ENCODE peak calls at places on chromosomes 13 and 19, in ten cellular contexts. R is lower leg skin, C is thyroid gland, T is brain microvascular endothelial cell, A is body of pancreas, X is AG09309, Z is choroid plexus epithelial cell, J is A549, W is AG04449, S is HCT116. D is an unnamed sample.

GRCh38 chr19:39405261-39405912 is 1.3 kb upstream of the ZFP36 start:
- DNase-seq in Z (no peak), C (no peak), A (no peak), X (no peak), R (no peak), S (no peak), T (no peak), W (no peak), J (no peak), D (no peak)

GRCh38 chr13:50257646-50258045 is 242.4 kb downstream of the KCNRG start:
- DNase-seq in S (no peak), J (no peak), X (no peak), W (no peak), R (no peak), T (no peak), C (no peak), A (no peak), Z (no peak), D (no peak)

GRCh38 chr19:47269596-47269995 is 5.1 kb upstream of the INAFM1 start:
- DNase-seq in X (no peak), S (no peak), A (no peak), J (no peak), Z (no peak), R (no peak), T (no peak), W (no peak), C (no peak), D (no peak)

GRCh38 chr13:38954291-38954690 is 36.3 kb downstream of the STOML3 start:
- DNase-seq in S (no peak), R (no peak), Z (peak), A (no peak), X (no peak), C (no peak), J (no peak), T (no peak), W (no peak), D (peak)

GRCh38 chr13:108915095-108915633 is 285.8 kb downstream of the MYO16 start:
- DNase-seq in W (no peak), T (peak), J (no peak), C (no peak), S (no peak), A (peak), R (no peak), Z (peak), X (no peak), D (peak)

GRCh38 chr19:33805840-33806433 is 9.3 kb downstream of the KCTD15 start:
- DNase-seq in J (no peak), X (no peak), W (no peak), Z (no peak), C (no peak), R (no peak), S (no peak), A (no peak), T (no peak), D (no peak)

GRCh38 chr19:55579766-55580621 is 654 bp downstream of the ZNF579 start:
- DNase-seq in S (no peak), X (no peak), Z (peak), W (no peak), T (no peak), R (no peak), J (no peak), C (peak), A (no peak), D (peak)

GRCh38 chr19:55443824-55444719 is 972 bp upstream of the SHISA7 start:
- DNase-seq in R (no peak), C (no peak), W (no peak), T (no peak), J (no peak), X (no peak), Z (no peak), A (no peak), S (no peak), D (no peak)

GRCh38 chr19:6271251-6271650 is 8.5 kb downstream of the MLLT1 start:
- DNase-seq in W (no peak), A (no peak), C (peak), X (no peak), J (no peak), Z (peak), T (no peak), S (no peak), R (no peak), D (peak)

GRCh38 chr19:34350161-34350561 is 14.8 kb upstream of the GPI start:
- DNase-seq in Z (no peak), T (no peak), W (no peak), X (no peak), A (no peak), J (no peak), S (no peak), C (no peak), R (no peak), D (no peak)

GRCh38 chr19:38684078-38684861 is 36.8 kb downstream of the ACTN4 start:
- DNase-seq in R (peak), C (peak), X (peak), A (no peak), Z (peak), J (peak), T (peak), S (peak), W (no peak), D (peak)

DNA sequence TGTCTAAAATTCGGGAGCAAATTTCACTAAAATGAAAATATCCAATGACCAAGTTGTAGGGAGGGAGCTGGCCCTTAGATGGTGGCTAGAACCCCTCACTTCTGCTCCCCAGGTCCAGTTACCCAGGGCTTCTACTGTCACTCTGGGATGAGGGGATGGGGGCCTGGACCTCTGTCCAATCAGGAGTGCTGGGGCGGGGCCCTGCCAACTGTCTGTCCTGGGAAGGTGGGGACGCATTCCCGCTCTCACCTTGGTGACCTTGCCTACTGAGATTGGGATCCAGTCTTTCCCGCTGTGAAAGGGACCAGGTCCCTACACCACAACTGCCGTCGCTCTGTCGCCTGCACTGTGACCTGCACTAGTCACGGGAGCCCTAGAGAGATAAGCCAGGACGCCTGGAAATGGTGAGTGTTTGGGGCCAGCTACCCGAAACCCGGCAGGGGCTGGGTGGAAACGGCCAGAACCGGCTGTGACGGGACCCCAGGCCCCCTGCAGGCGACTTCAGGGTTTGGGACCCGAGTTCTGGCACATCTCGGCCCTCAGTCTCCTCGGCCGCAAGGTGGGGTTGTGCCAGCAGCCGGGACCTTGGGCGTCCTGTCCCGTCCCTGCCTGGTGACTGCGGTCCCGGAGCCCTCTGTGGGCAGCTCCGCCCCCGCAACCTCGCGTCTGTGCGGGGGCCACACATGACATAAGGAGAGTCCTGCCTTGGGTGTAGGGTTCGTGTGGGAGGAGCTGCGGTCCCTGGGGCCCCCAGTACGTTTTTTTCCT is 22.8 kb downstream of the ZNF20 start:
- DNase-seq in Z (no peak), X (no peak), W (no peak), T (no peak), J (no peak), S (no peak), A (no peak), R (no peak), C (no peak), D (no peak)
- TF ChIP-seq CTCF in Z (no peak), X (no peak), W (no peak), T (no peak), J (no peak), S (no peak), A (no peak), R (no peak), C (no peak), D (no peak)

DNA sequence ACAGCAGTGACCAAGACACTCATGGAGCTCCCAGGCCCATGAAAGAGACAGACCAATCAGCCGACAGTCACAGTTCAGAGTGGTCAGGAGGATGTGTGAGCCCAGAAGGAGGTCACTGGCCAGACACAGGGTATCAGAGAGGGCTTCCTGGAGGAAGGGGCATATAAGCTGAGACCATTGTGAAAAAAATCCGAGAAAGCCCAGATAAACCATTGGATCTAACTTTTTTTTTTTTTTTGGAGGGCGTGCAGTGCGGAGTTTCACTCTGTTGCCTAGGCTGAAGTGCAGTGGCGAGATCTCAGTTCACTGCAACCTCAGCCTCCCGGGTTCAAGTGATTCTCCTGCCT is 4.2 kb downstream of the ITPKC start:
- DNase-seq in J (no peak), S (no peak), A (no peak), X (no peak), Z (peak), R (no peak), W (no peak), C (no peak), T (no peak), D (no peak)
- H3K4me3 ChIP-seq in J (no peak), S (no peak), A (no peak), X (no peak), Z (peak), R (no peak), W (no peak), C (no peak), T (no peak), D (peak)

DNA sequence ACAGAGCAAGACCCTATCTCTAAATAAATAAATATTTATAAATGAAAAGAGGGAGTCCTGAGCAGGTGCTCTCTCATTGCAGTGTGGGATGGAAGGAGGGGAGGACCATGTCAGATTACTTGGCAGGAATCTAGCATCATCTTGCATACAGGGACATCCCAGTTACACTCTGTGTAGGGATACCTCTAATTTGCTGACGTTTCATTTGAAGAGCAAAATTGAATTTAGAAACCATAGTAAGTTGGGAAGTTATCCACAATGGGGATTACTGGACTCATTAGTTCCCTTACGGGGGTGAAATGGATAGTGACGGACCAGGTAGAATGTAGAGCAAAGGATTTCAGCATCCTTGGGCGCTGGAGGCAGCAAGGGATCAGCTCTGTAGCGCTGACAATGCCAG is 52.1 kb downstream of the ARHGEF18 start:
- DNase-seq in R (no peak), Z (no peak), A (no peak), J (no peak), S (no peak), X (no peak), T (no peak), W (no peak), C (no peak), D (no peak)
- TF ChIP-seq CTCF in R (no peak), Z (no peak), A (no peak), J (no peak), S (no peak), X (no peak), T (no peak), W (no peak), C (no peak), D (no peak)

GRCh38 chr19:30667746-30668145 is 295.6 kb downstream of the ZNF536 start:
- DNase-seq in W (no peak), C (no peak), A (no peak), X (no peak), R (no peak), S (no peak), J (no peak), T (no peak), Z (no peak), D (no peak)

GRCh38 chr19:30668521-30669155 is 296.5 kb downstream of the ZNF536 start:
- DNase-seq in R (peak), S (no peak), T (no peak), Z (no peak), W (no peak), C (no peak), A (no peak), J (no peak), X (no peak), D (no peak)

GRCh38 chr19:30666301-30666803 is 294.2 kb downstream of the ZNF536 start:
- DNase-seq in W (no peak), S (no peak), J (peak), T (peak), Z (peak), C (peak), X (no peak), A (peak), R (peak), D (peak)

GRCh38 chr19:30665449-30665848 is 293.3 kb downstream of the ZNF536 start:
- DNase-seq in Z (no peak), X (no peak), J (no peak), A (peak), W (no peak), R (no peak), S (no peak), C (no peak), T (no peak), D (no peak)

GRCh38 chr19:30667227-30667626 is 295.0 kb downstream of the ZNF536 start:
- DNase-seq in J (no peak), S (no peak), R (peak), C (no peak), T (no peak), X (no peak), Z (no peak), W (no peak), A (no peak), D (no peak)
- H3K4me3 ChIP-seq in J (no peak), S (no peak), R (no peak), C (no peak), T (no peak), X (no peak), Z (no peak), W (no peak), A (no peak), D (no peak)

DNA sequence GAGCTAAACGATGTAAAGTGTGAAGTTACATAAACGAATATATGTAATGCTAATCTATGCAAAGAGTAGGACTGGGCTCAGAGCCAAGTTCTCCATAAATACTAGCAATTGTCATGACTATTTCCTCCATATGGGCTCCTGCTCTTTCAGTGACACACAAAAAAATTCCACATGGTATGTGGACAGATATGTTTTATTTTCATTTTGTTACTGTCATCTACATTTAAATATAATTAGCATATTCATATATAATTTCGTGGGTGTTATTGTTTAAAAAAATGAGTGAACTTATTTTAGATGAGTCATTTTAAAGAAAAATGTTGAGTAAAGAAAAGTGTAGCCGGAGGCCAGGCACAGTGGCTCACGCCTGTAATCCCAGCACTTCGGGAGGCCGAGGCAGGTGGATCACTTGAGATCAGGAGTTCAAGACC is 5.0 kb upstream of the IGSF23 start:
- DNase-seq in S (no peak), X (no peak), J (no peak), C (no peak), W (peak), T (no peak), Z (peak), R (no peak), A (no peak), D (peak)
- TF ChIP-seq CTCF in S (no peak), X (no peak), J (no peak), C (no peak), W (no peak), T (no peak), Z (no peak), R (no peak), A (no peak), D (no peak)

GRCh38 chr19:16148443-16149045 is 5.1 kb downstream of the HSH2D start:
- DNase-seq in T (no peak), X (no peak), J (no peak), S (no peak), A (no peak), Z (no peak), W (no peak), C (no peak), R (no peak), D (no peak)

GRCh38 chr19:16142032-16142580 is 1.4 kb upstream of the HSH2D start:
- DNase-seq in R (no peak), J (no peak), X (no peak), Z (no peak), A (no peak), T (no peak), W (no peak), C (no peak), S (no peak), D (no peak)

GRCh38 chr19:16143399-16144215 is at the start of gene HSH2D:
- DNase-seq in Z (no peak), W (no peak), S (peak), R (peak), X (no peak), J (no peak), C (peak), A (peak), T (no peak), D (no peak)

GRCh38 chr19:16144216-16144581 is 714 bp downstream of the HSH2D start:
- DNase-seq in X (no peak), S (no peak), J (no peak), C (no peak), T (no peak), A (no peak), R (no peak), W (no peak), Z (no peak), D (no peak)

DNA sequence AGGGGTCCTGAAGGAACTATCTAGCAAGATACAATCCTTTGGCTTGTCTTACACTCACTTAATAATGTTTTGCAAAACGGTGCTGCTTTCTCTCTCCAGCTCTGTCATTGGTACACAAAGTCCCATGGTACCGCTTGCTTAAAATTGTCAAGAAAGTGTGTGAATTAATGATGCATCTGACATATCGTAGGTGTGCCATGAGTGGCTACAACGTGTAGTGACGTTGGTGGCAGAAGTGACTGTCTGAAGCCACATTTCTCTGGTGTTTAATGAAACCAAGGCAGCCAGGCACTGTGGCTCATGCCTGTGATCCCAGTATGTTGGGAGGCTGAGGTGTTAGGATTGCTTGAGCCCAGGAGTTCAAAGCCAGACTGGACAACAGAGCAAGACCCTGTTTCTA is 2.6 kb downstream of the HSH2D start:
- DNase-seq in A (no peak), J (no peak), S (no peak), W (no peak), R (no peak), C (no peak), T (no peak), Z (no peak), X (no peak), D (no peak)
- H3K4me3 ChIP-seq in A (no peak), J (no peak), S (no peak), W (no peak), R (no peak), C (no peak), T (no peak), Z (no peak), X (no peak), D (no peak)

GRCh38 chr19:17755533-17755885 is 4.2 kb downstream of the FCHO1 start:
- DNase-seq in J (peak), C (no peak), X (no peak), W (no peak), T (no peak), A (no peak), S (no peak), R (no peak), Z (no peak), D (no peak)

GRCh38 chr19:17755977-17756670 is 4.8 kb downstream of the FCHO1 start:
- DNase-seq in A (peak), X (no peak), Z (peak), R (no peak), C (peak), S (no peak), J (peak), W (no peak), T (peak), D (peak)

GRCh38 chr19:17752865-17753639 is 1.8 kb downstream of the FCHO1 start:
- DNase-seq in A (no peak), Z (no peak), S (no peak), J (no peak), X (no peak), C (no peak), T (no peak), R (no peak), W (no peak), D (no peak)

GRCh38 chr19:17753976-17754375 is 2.7 kb downstream of the FCHO1 start:
- DNase-seq in J (no peak), C (no peak), S (no peak), R (no peak), Z (no peak), X (no peak), W (no peak), T (no peak), A (no peak), D (no peak)

DNA sequence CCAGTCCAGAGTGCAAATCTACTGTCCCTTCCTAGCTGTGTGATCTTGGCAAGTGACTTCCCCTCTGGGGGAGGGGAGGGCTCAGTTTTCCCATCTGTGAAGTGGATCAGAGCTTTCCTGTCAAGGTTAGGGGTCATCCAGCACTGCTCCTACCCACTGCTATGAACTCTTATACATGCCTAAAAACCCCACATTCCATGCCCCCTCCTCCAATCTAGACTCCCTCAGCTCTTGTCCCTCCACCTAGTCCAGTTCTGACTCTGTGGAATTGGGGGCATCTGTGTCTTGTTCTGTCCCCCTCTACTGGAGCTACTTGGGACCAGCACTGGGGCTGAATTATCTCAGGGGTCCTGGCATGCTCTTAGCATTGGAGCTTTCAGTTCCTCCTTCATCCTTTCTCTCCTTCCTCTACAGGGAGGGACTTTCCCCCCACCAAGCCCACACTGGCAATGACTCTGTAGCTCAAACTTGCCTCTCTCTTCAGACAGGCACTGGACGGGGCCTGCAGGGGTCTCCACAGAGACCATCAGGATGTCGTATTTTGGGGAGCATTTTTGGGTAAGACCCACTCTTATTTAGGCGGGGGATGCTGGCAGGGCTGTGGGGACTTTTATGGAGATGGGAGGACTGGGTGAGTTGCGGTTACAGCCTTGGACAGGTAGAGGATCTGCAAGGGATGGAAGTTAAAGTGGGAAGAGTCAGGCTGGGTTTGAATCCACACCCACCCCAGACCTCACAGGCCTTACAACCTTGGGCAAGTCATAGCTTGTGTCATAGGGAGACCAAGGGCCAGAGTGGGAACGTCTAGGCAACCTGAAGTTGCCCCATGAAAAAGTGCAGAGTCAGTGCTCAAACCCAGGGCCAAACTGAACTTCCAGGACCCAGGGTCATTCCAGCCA is 3.6 kb downstream of the FCHO1 start:
- DNase-seq in J (no peak), Z (no peak), C (no peak), W (no peak), A (no peak), T (no peak), X (no peak), R (no peak), S (no peak), D (no peak)
- TF ChIP-seq CTCF in J (no peak), Z (no peak), C (no peak), W (no peak), A (no peak), T (no peak), X (no peak), R (no peak), S (no peak), D (no peak)

GRCh38 chr13:99995503-99996176 is 14.1 kb downstream of the ZIC2 start:
- DNase-seq in R (no peak), A (no peak), Z (peak), J (no peak), C (no peak), W (no peak), X (no peak), T (no peak), S (no peak), D (no peak)
- H3K4me3 ChIP-seq in R (no peak), A (no peak), Z (peak), J (peak), C (no peak), W (no peak), X (no peak), T (peak), S (no peak), D (no peak)

GRCh38 chr19:18229474-18229873 is 3.2 kb upstream of the PDE4C start:
- DNase-seq in X (no peak), S (no peak), A (no peak), C (no peak), R (no peak), Z (no peak), J (no peak), T (no peak), W (no peak), D (no peak)
- TF ChIP-seq CTCF in X (peak), S (peak), A (no peak), C (no peak), R (no peak), Z (peak), J (peak), T (peak), W (no peak), D (peak)